ENCODE peak calls at places on chromosomes 4 and X, in six cellular contexts. W, M, F, G, K and B are unnamed samples. For H3K36me3, the result is how much of the 10 kb centered on the place peaks cover.

GRCh38 chr4:76639292-76639691 is 204.3 kb downstream of the SHROOM3 start:
- DNase-seq in M (no peak), F (peak), K (no peak), G (no peak), W (peak), B (no peak)

GRCh38 chr4:54228064-54228527 is 997 bp upstream of the PDGFRA start:
- DNase-seq in K (peak), M (peak), F (peak), W (no peak), G (peak), B (peak)

GRCh38 chr4:159520074-159520473 is 417.2 kb downstream of the RAPGEF2 start:
- DNase-seq in F (no peak), G (no peak), K (no peak), M (no peak), W (peak), B (no peak)

GRCh38 chr4:108029731-108030130 is 40.0 kb downstream of the HADH start:
- DNase-seq in M (no peak), K (no peak), W (no peak), F (no peak), G (no peak), B (no peak)

GRCh38 chr4:155400893-155401292 is 24.1 kb upstream of the MAP9 start:
- DNase-seq in F (no peak), K (no peak), G (no peak), W (no peak), M (no peak), B (peak)

GRCh38 chr4:89248879-89249281 is 58.7 kb downstream of the GPRIN3 start:
- DNase-seq in G (no peak), M (no peak), K (no peak), F (no peak), W (no peak), B (no peak)

GRCh38 chr4:161680146-161680545 is 483.7 kb downstream of the FSTL5 start:
- DNase-seq in W (peak), F (no peak), K (no peak), M (no peak), G (no peak), B (no peak)

GRCh38 chr4:140308366-140309123 is 64.9 kb upstream of the SCOC start:
- DNase-seq in G (no peak), W (no peak), K (no peak), M (peak), F (no peak), B (no peak)

GRCh38 chrX:65587616-65588526 is 53.3 kb upstream of the LAS1L start:
- DNase-seq in G (peak), W (peak), F (peak), K (no peak), M (peak), B (peak)

GRCh38 chr4:73018595-73018994 is 50.9 kb downstream of the COX18 start:
- DNase-seq in M (no peak), G (no peak), W (no peak), K (no peak), F (no peak), B (no peak)

GRCh38 chr4:147786031-147786430 is 54.1 kb downstream of the ARHGAP10 start:
- DNase-seq in F (no peak), K (no peak), W (no peak), G (no peak), M (no peak), B (no peak)

GRCh38 chr4:58093352-58093751 is 983.2 kb upstream of the IGFBP7 start:
- DNase-seq in G (no peak), K (no peak), M (no peak), W (no peak), F (no peak), B (no peak)

GRCh38 chr4:133624744-133625143 is 475.6 kb downstream of the PCDH10 start:
- DNase-seq in K (no peak), F (no peak), W (no peak), G (no peak), M (no peak), B (no peak)

GRCh38 chr4:139241784-139242151 is 38.3 kb downstream of the MGARP start:
- DNase-seq in F (no peak), M (no peak), K (no peak), W (no peak), G (no peak), B (no peak)

GRCh38 chr4:18171896-18172295 is 150.3 kb upstream of the LCORL start:
- DNase-seq in M (no peak), K (no peak), W (no peak), F (no peak), G (no peak), B (no peak)

GRCh38 chrX:101057095-101057714 is 5.3 kb upstream of the TRMT2B start:
- DNase-seq in M (no peak), F (no peak), W (peak), K (peak), G (no peak), B (no peak)

GRCh38 chr4:170395773-170396172 is 306.0 kb upstream of the AADAT start:
- DNase-seq in G (no peak), F (no peak), K (no peak), W (no peak), M (no peak), B (no peak)

GRCh38 chr4:120724656-120725055 is 197.9 kb downstream of the PRDM5 start:
- DNase-seq in M (no peak), F (no peak), K (no peak), W (no peak), G (no peak), B (no peak)

GRCh38 chr4:142035556-142035955 is 399.2 kb downstream of the IL15 start:
- DNase-seq in F (no peak), K (no peak), W (no peak), M (no peak), G (no peak), B (no peak)

GRCh38 chrX:48490661-48491060 is 14.7 kb downstream of the FTSJ1 start:
- DNase-seq in W (no peak), F (no peak), M (no peak), G (no peak), K (no peak), B (no peak)

GRCh38 chr4:114087596-114088230 is 108.3 kb upstream of the ARSJ start:
- DNase-seq in G (no peak), M (no peak), K (no peak), W (peak), F (no peak), B (no peak)

GRCh38 chr4:126209117-126209516 is 894.4 kb downstream of the FAT4 start:
- DNase-seq in G (no peak), M (no peak), F (no peak), W (no peak), K (no peak), B (no peak)

GRCh38 chr4:126216611-126217010 is 901.9 kb downstream of the FAT4 start:
- DNase-seq in W (no peak), G (no peak), K (no peak), F (no peak), M (no peak), B (no peak)

GRCh38 chr4:126215759-126216158 is 901.0 kb downstream of the FAT4 start:
- DNase-seq in G (no peak), K (no peak), F (no peak), M (no peak), W (peak), B (no peak)

DNA sequence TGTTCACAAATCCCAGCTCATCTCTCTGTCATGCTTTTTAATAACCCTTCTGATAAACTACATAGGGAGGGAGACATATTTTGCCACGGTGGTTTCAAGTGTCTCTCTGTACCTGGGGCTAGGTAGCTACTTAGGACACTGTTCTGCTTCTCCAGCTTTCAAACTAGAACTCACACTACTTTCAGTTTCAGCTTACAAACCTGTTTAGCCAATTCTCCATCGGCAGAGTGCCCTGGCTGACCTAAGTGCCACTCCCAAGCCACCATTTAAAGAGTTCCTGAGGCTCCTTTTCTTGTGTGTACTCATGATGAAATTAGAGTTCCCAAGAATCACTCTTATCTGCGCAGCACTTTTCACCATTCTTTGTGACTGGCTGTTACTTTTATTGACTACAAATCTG is 899.2 kb downstream of the FAT4 start:
- DNase-seq in M (no peak), F (peak), W (no peak), K (no peak), G (no peak), B (no peak)
- H3K36me3 ChIP-seq in M (under half), F (under half), W (under half), K (under half), G (under half), B (under half)

GRCh38 chrX:40010550-40011364 is 87.0 kb downstream of the BCOR start:
- DNase-seq in W (no peak), K (no peak), M (no peak), F (no peak), G (no peak), B (no peak)

GRCh38 chrX:40009890-40010289 is 87.9 kb downstream of the BCOR start:
- DNase-seq in G (no peak), M (no peak), W (no peak), F (no peak), K (no peak), B (no peak)

GRCh38 chrX:40012800-40013682 is 84.7 kb downstream of the BCOR start:
- DNase-seq in G (peak), M (peak), F (peak), K (no peak), W (peak), B (no peak)

GRCh38 chrX:40011483-40012038 is 86.2 kb downstream of the BCOR start:
- DNase-seq in F (no peak), M (no peak), K (no peak), G (no peak), W (no peak), B (no peak)

GRCh38 chrX:40012039-40012799 is 85.5 kb downstream of the BCOR start:
- DNase-seq in K (no peak), M (peak), F (no peak), G (peak), W (peak), B (no peak)
- TF ChIP-seq POLR2AphosphoS5 in K (no peak), M (no peak), F (peak), G (peak), W (no peak), B (peak)

GRCh38 chrX:129561453-129561852 is 21.4 kb downstream of the OCRL start:
- DNase-seq in G (no peak), M (no peak), K (no peak), W (no peak), F (no peak), B (no peak)
- H3K36me3 ChIP-seq in G (under half), M (under half), K (under half), W (under half), F (under half), B (half or more)

DNA sequence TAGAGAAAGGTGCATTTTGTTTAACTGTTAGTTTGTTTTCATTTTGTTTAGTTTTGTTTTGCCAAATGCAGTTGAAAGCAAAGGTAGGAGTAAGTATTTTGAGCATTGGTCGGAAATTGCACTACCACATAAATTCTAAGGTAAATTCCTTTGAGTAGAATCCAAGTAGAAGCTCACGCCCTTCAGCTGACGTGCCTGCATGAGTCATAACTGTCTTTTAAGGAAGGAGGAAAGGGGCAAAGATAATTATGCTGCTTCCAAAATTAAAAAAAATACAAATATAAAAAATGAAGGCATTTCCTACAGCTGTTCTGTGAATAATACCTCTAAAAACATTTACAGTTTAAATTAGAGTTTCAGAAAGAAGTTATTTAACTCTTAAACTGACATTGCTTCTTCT is 110.2 kb upstream of the MYOZ2 start:
- DNase-seq in K (peak), G (peak), W (no peak), M (no peak), F (peak), B (no peak)
- TF ChIP-seq POLR2AphosphoS5 in K (no peak), G (no peak), W (no peak), M (no peak), F (no peak), B (no peak)

DNA sequence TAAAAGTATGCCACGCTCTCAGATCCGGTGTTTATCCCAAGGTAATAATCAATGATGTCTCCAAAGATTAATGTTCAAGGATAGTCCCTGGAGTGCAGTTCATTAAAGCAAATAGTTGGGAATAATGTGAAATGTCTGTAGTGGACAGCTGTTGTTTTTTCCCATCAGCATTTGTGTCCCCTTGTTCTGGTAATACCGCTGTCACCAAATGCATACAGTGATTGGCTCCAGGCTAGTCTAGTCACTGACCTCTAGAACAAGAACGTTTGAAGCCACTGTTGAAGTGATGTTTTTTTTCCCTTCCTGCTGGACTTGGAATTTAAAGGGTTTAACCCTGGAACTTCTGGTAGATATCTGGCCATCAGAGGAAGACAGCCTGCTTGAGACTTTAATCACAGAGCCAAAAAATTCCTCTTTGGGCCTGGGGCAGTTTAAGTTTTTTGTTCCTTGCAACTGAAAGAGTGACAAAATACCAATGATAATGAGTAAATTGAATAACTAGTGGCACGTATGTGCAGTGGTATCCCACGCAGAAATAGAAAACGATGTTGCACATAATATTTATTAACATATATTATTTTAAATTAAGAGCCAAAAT is 30.6 kb downstream of the HSD17B11 start:
- DNase-seq in W (no peak), F (no peak), K (no peak), G (no peak), M (no peak), B (no peak)
- H3K36me3 ChIP-seq in W (under half), F (under half), K (under half), G (under half), M (under half), B (under half)

GRCh38 chrX:108167211-108167872 is 75.8 kb downstream of the ATG4A start:
- DNase-seq in F (no peak), G (no peak), W (peak), M (no peak), K (no peak), B (no peak)

GRCh38 chrX:108168961-108169740 is 77.6 kb downstream of the ATG4A start:
- DNase-seq in F (no peak), M (no peak), K (no peak), W (no peak), G (no peak), B (no peak)

GRCh38 chrX:108163333-108164082 is 71.9 kb downstream of the ATG4A start:
- DNase-seq in M (no peak), G (no peak), K (no peak), W (no peak), F (no peak), B (no peak)

GRCh38 chrX:108162265-108162664 is 70.7 kb downstream of the ATG4A start:
- DNase-seq in K (no peak), M (no peak), F (no peak), G (no peak), W (no peak), B (no peak)

GRCh38 chrX:108165349-108166111 is 74.0 kb downstream of the ATG4A start:
- DNase-seq in M (no peak), G (peak), W (peak), F (no peak), K (peak), B (no peak)
- TF ChIP-seq POLR2AphosphoS5 in M (no peak), G (no peak), W (no peak), F (no peak), K (no peak), B (no peak)